ENCODE peak calls at places on chromosomes 16 and 17, in ten cellular contexts. One of them, this sample, is unnamed.

GRCh38 chr17:36675250-36675649 is 73.9 kb downstream of the MRM1 start:
- DNase-seq in GM23248: no peak
- DNase-seq in stimulated activated CD4-positive, alpha-beta T cell treated with anti-CD3 and anti-CD28 coated beads, TNF-alpha, amount 100 ng/mL, for 4 hours: no peak
- DNase-seq in activated CD4-positive, CD25-positive, alpha-beta regulatory T cell treated with anti-CD3 and anti-CD28 coated beads, Interleukin-2, amount 50 U/mL, for 16 hours: no peak
- DNase-seq in A172: no peak
- DNase-seq in HEK293T: no peak
- DNase-seq in stimulated activated CD8-positive, alpha-beta memory T cell treated with anti-CD3 and anti-CD28 coated beads, Interleukin-7, amount 100 ng/mL, for 1 hour: no peak
- DNase-seq in AG10803: no peak
- DNase-seq in ovary: no peak
- DNase-seq in ACHN: no peak
- DNase-seq in this sample: no peak

GRCh38 chr16:10984509-10984908 is 40.1 kb downstream of the CLEC16A start:
- DNase-seq in GM23248: peak
- DNase-seq in stimulated activated CD4-positive, alpha-beta T cell treated with anti-CD3 and anti-CD28 coated beads, TNF-alpha, amount 100 ng/mL, for 4 hours: no peak
- DNase-seq in activated CD4-positive, CD25-positive, alpha-beta regulatory T cell treated with anti-CD3 and anti-CD28 coated beads, Interleukin-2, amount 50 U/mL, for 16 hours: no peak
- DNase-seq in A172: no peak
- DNase-seq in HEK293T: no peak
- DNase-seq in stimulated activated CD8-positive, alpha-beta memory T cell treated with anti-CD3 and anti-CD28 coated beads, Interleukin-7, amount 100 ng/mL, for 1 hour: no peak
- DNase-seq in AG10803: peak
- DNase-seq in ovary: no peak
- DNase-seq in ACHN: no peak
- DNase-seq in this sample: no peak

GRCh38 chr16:4372578-4373355 is 1.1 kb downstream of the VASN start:
- DNase-seq in GM23248: peak
- DNase-seq in stimulated activated CD4-positive, alpha-beta T cell treated with anti-CD3 and anti-CD28 coated beads, TNF-alpha, amount 100 ng/mL, for 4 hours: no peak
- DNase-seq in activated CD4-positive, CD25-positive, alpha-beta regulatory T cell treated with anti-CD3 and anti-CD28 coated beads, Interleukin-2, amount 50 U/mL, for 16 hours: no peak
- DNase-seq in A172: peak
- DNase-seq in HEK293T: no peak
- DNase-seq in stimulated activated CD8-positive, alpha-beta memory T cell treated with anti-CD3 and anti-CD28 coated beads, Interleukin-7, amount 100 ng/mL, for 1 hour: no peak
- DNase-seq in AG10803: peak
- DNase-seq in ovary: peak
- DNase-seq in ACHN: peak
- DNase-seq in this sample: peak

GRCh38 chr17:81652901-81653771 is 3.2 kb downstream of the PDE6G start:
- DNase-seq in GM23248: no peak
- DNase-seq in stimulated activated CD4-positive, alpha-beta T cell treated with anti-CD3 and anti-CD28 coated beads, TNF-alpha, amount 100 ng/mL, for 4 hours: no peak
- DNase-seq in activated CD4-positive, CD25-positive, alpha-beta regulatory T cell treated with anti-CD3 and anti-CD28 coated beads, Interleukin-2, amount 50 U/mL, for 16 hours: no peak
- DNase-seq in A172: no peak
- DNase-seq in HEK293T: no peak
- DNase-seq in stimulated activated CD8-positive, alpha-beta memory T cell treated with anti-CD3 and anti-CD28 coated beads, Interleukin-7, amount 100 ng/mL, for 1 hour: no peak
- DNase-seq in AG10803: no peak
- DNase-seq in ovary: no peak
- DNase-seq in ACHN: no peak
- DNase-seq in this sample: no peak

GRCh38 chr16:23466162-23466885 is 13.3 kb upstream of the COG7 start:
- DNase-seq in GM23248: peak
- DNase-seq in stimulated activated CD4-positive, alpha-beta T cell treated with anti-CD3 and anti-CD28 coated beads, TNF-alpha, amount 100 ng/mL, for 4 hours: no peak
- DNase-seq in activated CD4-positive, CD25-positive, alpha-beta regulatory T cell treated with anti-CD3 and anti-CD28 coated beads, Interleukin-2, amount 50 U/mL, for 16 hours: no peak
- DNase-seq in A172: peak
- DNase-seq in HEK293T: no peak
- DNase-seq in stimulated activated CD8-positive, alpha-beta memory T cell treated with anti-CD3 and anti-CD28 coated beads, Interleukin-7, amount 100 ng/mL, for 1 hour: no peak
- DNase-seq in AG10803: peak
- DNase-seq in ovary: no peak
- DNase-seq in ACHN: no peak
- DNase-seq in this sample: no peak

GRCh38 chr16:69477546-69477945 is 53.1 kb downstream of the CYB5B start:
- DNase-seq in GM23248: peak
- DNase-seq in stimulated activated CD4-positive, alpha-beta T cell treated with anti-CD3 and anti-CD28 coated beads, TNF-alpha, amount 100 ng/mL, for 4 hours: no peak
- DNase-seq in activated CD4-positive, CD25-positive, alpha-beta regulatory T cell treated with anti-CD3 and anti-CD28 coated beads, Interleukin-2, amount 50 U/mL, for 16 hours: no peak
- DNase-seq in A172: peak
- DNase-seq in HEK293T: no peak
- DNase-seq in stimulated activated CD8-positive, alpha-beta memory T cell treated with anti-CD3 and anti-CD28 coated beads, Interleukin-7, amount 100 ng/mL, for 1 hour: no peak
- DNase-seq in AG10803: no peak
- DNase-seq in ovary: no peak
- DNase-seq in ACHN: peak
- DNase-seq in this sample: peak

GRCh38 chr17:1037238-1037879 is 40.4 kb downstream of the TIMM22 start:
- DNase-seq in GM23248: no peak
- DNase-seq in stimulated activated CD4-positive, alpha-beta T cell treated with anti-CD3 and anti-CD28 coated beads, TNF-alpha, amount 100 ng/mL, for 4 hours: no peak
- DNase-seq in activated CD4-positive, CD25-positive, alpha-beta regulatory T cell treated with anti-CD3 and anti-CD28 coated beads, Interleukin-2, amount 50 U/mL, for 16 hours: no peak
- DNase-seq in A172: no peak
- DNase-seq in HEK293T: no peak
- DNase-seq in stimulated activated CD8-positive, alpha-beta memory T cell treated with anti-CD3 and anti-CD28 coated beads, Interleukin-7, amount 100 ng/mL, for 1 hour: no peak
- DNase-seq in AG10803: no peak
- DNase-seq in ovary: no peak
- DNase-seq in ACHN: no peak
- DNase-seq in this sample: no peak

GRCh38 chr16:74627506-74628220 is 20.7 kb upstream of the GLG1 start:
- DNase-seq in GM23248: peak
- DNase-seq in stimulated activated CD4-positive, alpha-beta T cell treated with anti-CD3 and anti-CD28 coated beads, TNF-alpha, amount 100 ng/mL, for 4 hours: no peak
- DNase-seq in activated CD4-positive, CD25-positive, alpha-beta regulatory T cell treated with anti-CD3 and anti-CD28 coated beads, Interleukin-2, amount 50 U/mL, for 16 hours: no peak
- DNase-seq in A172: peak
- DNase-seq in HEK293T: no peak
- DNase-seq in stimulated activated CD8-positive, alpha-beta memory T cell treated with anti-CD3 and anti-CD28 coated beads, Interleukin-7, amount 100 ng/mL, for 1 hour: no peak
- DNase-seq in AG10803: peak
- DNase-seq in ovary: peak
- DNase-seq in ACHN: no peak
- DNase-seq in this sample: no peak

GRCh38 chr16:86625821-86626220 is 47.5 kb downstream of the FOXL1 start:
- DNase-seq in GM23248: no peak
- DNase-seq in stimulated activated CD4-positive, alpha-beta T cell treated with anti-CD3 and anti-CD28 coated beads, TNF-alpha, amount 100 ng/mL, for 4 hours: no peak
- DNase-seq in activated CD4-positive, CD25-positive, alpha-beta regulatory T cell treated with anti-CD3 and anti-CD28 coated beads, Interleukin-2, amount 50 U/mL, for 16 hours: no peak
- DNase-seq in A172: no peak
- DNase-seq in HEK293T: no peak
- DNase-seq in stimulated activated CD8-positive, alpha-beta memory T cell treated with anti-CD3 and anti-CD28 coated beads, Interleukin-7, amount 100 ng/mL, for 1 hour: no peak
- DNase-seq in AG10803: no peak
- DNase-seq in ovary: no peak
- DNase-seq in ACHN: no peak
- DNase-seq in this sample: no peak

GRCh38 chr17:77502626-77503292 is 362.0 kb downstream of the SEC14L1 start:
- DNase-seq in GM23248: no peak
- DNase-seq in stimulated activated CD4-positive, alpha-beta T cell treated with anti-CD3 and anti-CD28 coated beads, TNF-alpha, amount 100 ng/mL, for 4 hours: no peak
- DNase-seq in activated CD4-positive, CD25-positive, alpha-beta regulatory T cell treated with anti-CD3 and anti-CD28 coated beads, Interleukin-2, amount 50 U/mL, for 16 hours: no peak
- DNase-seq in A172: no peak
- DNase-seq in HEK293T: no peak
- DNase-seq in stimulated activated CD8-positive, alpha-beta memory T cell treated with anti-CD3 and anti-CD28 coated beads, Interleukin-7, amount 100 ng/mL, for 1 hour: no peak
- DNase-seq in AG10803: no peak
- DNase-seq in ovary: peak
- DNase-seq in ACHN: no peak
- DNase-seq in this sample: no peak

GRCh38 chr17:44038604-44039007 is 23.8 kb upstream of the TMEM101 start:
- DNase-seq in GM23248: no peak
- DNase-seq in stimulated activated CD4-positive, alpha-beta T cell treated with anti-CD3 and anti-CD28 coated beads, TNF-alpha, amount 100 ng/mL, for 4 hours: no peak
- DNase-seq in activated CD4-positive, CD25-positive, alpha-beta regulatory T cell treated with anti-CD3 and anti-CD28 coated beads, Interleukin-2, amount 50 U/mL, for 16 hours: no peak
- DNase-seq in A172: no peak
- DNase-seq in HEK293T: no peak
- DNase-seq in stimulated activated CD8-positive, alpha-beta memory T cell treated with anti-CD3 and anti-CD28 coated beads, Interleukin-7, amount 100 ng/mL, for 1 hour: no peak
- DNase-seq in AG10803: no peak
- DNase-seq in ovary: no peak
- DNase-seq in ACHN: no peak
- DNase-seq in this sample: no peak

GRCh38 chr16:19872935-19873334 is 11.7 kb downstream of the GPRC5B start:
- DNase-seq in GM23248: no peak
- DNase-seq in stimulated activated CD4-positive, alpha-beta T cell treated with anti-CD3 and anti-CD28 coated beads, TNF-alpha, amount 100 ng/mL, for 4 hours: no peak
- DNase-seq in activated CD4-positive, CD25-positive, alpha-beta regulatory T cell treated with anti-CD3 and anti-CD28 coated beads, Interleukin-2, amount 50 U/mL, for 16 hours: no peak
- DNase-seq in A172: no peak
- DNase-seq in HEK293T: no peak
- DNase-seq in stimulated activated CD8-positive, alpha-beta memory T cell treated with anti-CD3 and anti-CD28 coated beads, Interleukin-7, amount 100 ng/mL, for 1 hour: no peak
- DNase-seq in AG10803: no peak
- DNase-seq in ovary: no peak
- DNase-seq in ACHN: no peak
- DNase-seq in this sample: no peak

GRCh38 chr16:56753410-56753809 is 23.5 kb downstream of the NUP93 start:
- DNase-seq in GM23248: peak
- DNase-seq in stimulated activated CD4-positive, alpha-beta T cell treated with anti-CD3 and anti-CD28 coated beads, TNF-alpha, amount 100 ng/mL, for 4 hours: no peak
- DNase-seq in activated CD4-positive, CD25-positive, alpha-beta regulatory T cell treated with anti-CD3 and anti-CD28 coated beads, Interleukin-2, amount 50 U/mL, for 16 hours: no peak
- DNase-seq in A172: peak
- DNase-seq in HEK293T: no peak
- DNase-seq in stimulated activated CD8-positive, alpha-beta memory T cell treated with anti-CD3 and anti-CD28 coated beads, Interleukin-7, amount 100 ng/mL, for 1 hour: no peak
- DNase-seq in AG10803: peak
- DNase-seq in ovary: no peak
- DNase-seq in ACHN: no peak
- DNase-seq in this sample: no peak

GRCh38 chr17:28716740-28717577 is 709 bp downstream of the RAB34 start:
- DNase-seq in GM23248: peak
- DNase-seq in stimulated activated CD4-positive, alpha-beta T cell treated with anti-CD3 and anti-CD28 coated beads, TNF-alpha, amount 100 ng/mL, for 4 hours: no peak
- DNase-seq in activated CD4-positive, CD25-positive, alpha-beta regulatory T cell treated with anti-CD3 and anti-CD28 coated beads, Interleukin-2, amount 50 U/mL, for 16 hours: no peak
- DNase-seq in A172: no peak
- DNase-seq in HEK293T: no peak
- DNase-seq in stimulated activated CD8-positive, alpha-beta memory T cell treated with anti-CD3 and anti-CD28 coated beads, Interleukin-7, amount 100 ng/mL, for 1 hour: no peak
- DNase-seq in AG10803: peak
- DNase-seq in ovary: peak
- DNase-seq in ACHN: peak
- DNase-seq in this sample: peak

GRCh38 chr17:48541036-48541573 is 3.8 kb downstream of the HOXB2 start:
- DNase-seq in GM23248: peak
- DNase-seq in stimulated activated CD4-positive, alpha-beta T cell treated with anti-CD3 and anti-CD28 coated beads, TNF-alpha, amount 100 ng/mL, for 4 hours: no peak
- DNase-seq in activated CD4-positive, CD25-positive, alpha-beta regulatory T cell treated with anti-CD3 and anti-CD28 coated beads, Interleukin-2, amount 50 U/mL, for 16 hours: no peak
- DNase-seq in A172: no peak
- DNase-seq in HEK293T: no peak
- DNase-seq in stimulated activated CD8-positive, alpha-beta memory T cell treated with anti-CD3 and anti-CD28 coated beads, Interleukin-7, amount 100 ng/mL, for 1 hour: no peak
- DNase-seq in AG10803: no peak
- DNase-seq in ovary: no peak
- DNase-seq in ACHN: no peak
- DNase-seq in this sample: no peak

GRCh38 chr16:58306327-58306726 is 11.5 kb upstream of the PRSS54 start:
- DNase-seq in GM23248: peak
- DNase-seq in stimulated activated CD4-positive, alpha-beta T cell treated with anti-CD3 and anti-CD28 coated beads, TNF-alpha, amount 100 ng/mL, for 4 hours: peak
- DNase-seq in activated CD4-positive, CD25-positive, alpha-beta regulatory T cell treated with anti-CD3 and anti-CD28 coated beads, Interleukin-2, amount 50 U/mL, for 16 hours: no peak
- DNase-seq in A172: peak
- DNase-seq in HEK293T: no peak
- DNase-seq in stimulated activated CD8-positive, alpha-beta memory T cell treated with anti-CD3 and anti-CD28 coated beads, Interleukin-7, amount 100 ng/mL, for 1 hour: no peak
- DNase-seq in AG10803: peak
- DNase-seq in ovary: no peak
- DNase-seq in ACHN: peak
- DNase-seq in this sample: peak

GRCh38 chr16:82627811-82628339 is 1.1 kb downstream of the CDH13 start:
- DNase-seq in GM23248: peak
- DNase-seq in stimulated activated CD4-positive, alpha-beta T cell treated with anti-CD3 and anti-CD28 coated beads, TNF-alpha, amount 100 ng/mL, for 4 hours: no peak
- DNase-seq in activated CD4-positive, CD25-positive, alpha-beta regulatory T cell treated with anti-CD3 and anti-CD28 coated beads, Interleukin-2, amount 50 U/mL, for 16 hours: no peak
- DNase-seq in A172: peak
- DNase-seq in HEK293T: no peak
- DNase-seq in stimulated activated CD8-positive, alpha-beta memory T cell treated with anti-CD3 and anti-CD28 coated beads, Interleukin-7, amount 100 ng/mL, for 1 hour: no peak
- DNase-seq in AG10803: peak
- DNase-seq in ovary: no peak
- DNase-seq in ACHN: peak
- DNase-seq in this sample: no peak

GRCh38 chr17:39118674-39119419 is 32.6 kb downstream of the PLXDC1 start:
- DNase-seq in GM23248: no peak
- DNase-seq in stimulated activated CD4-positive, alpha-beta T cell treated with anti-CD3 and anti-CD28 coated beads, TNF-alpha, amount 100 ng/mL, for 4 hours: no peak
- DNase-seq in activated CD4-positive, CD25-positive, alpha-beta regulatory T cell treated with anti-CD3 and anti-CD28 coated beads, Interleukin-2, amount 50 U/mL, for 16 hours: no peak
- DNase-seq in A172: no peak
- DNase-seq in HEK293T: no peak
- DNase-seq in stimulated activated CD8-positive, alpha-beta memory T cell treated with anti-CD3 and anti-CD28 coated beads, Interleukin-7, amount 100 ng/mL, for 1 hour: no peak
- DNase-seq in AG10803: no peak
- DNase-seq in ovary: no peak
- DNase-seq in ACHN: no peak
- DNase-seq in this sample: no peak

GRCh38 chr17:37570527-37571093 is 38.6 kb downstream of the SYNRG start:
- DNase-seq in GM23248: peak
- DNase-seq in stimulated activated CD4-positive, alpha-beta T cell treated with anti-CD3 and anti-CD28 coated beads, TNF-alpha, amount 100 ng/mL, for 4 hours: no peak
- DNase-seq in activated CD4-positive, CD25-positive, alpha-beta regulatory T cell treated with anti-CD3 and anti-CD28 coated beads, Interleukin-2, amount 50 U/mL, for 16 hours: no peak
- DNase-seq in A172: peak
- DNase-seq in HEK293T: peak
- DNase-seq in stimulated activated CD8-positive, alpha-beta memory T cell treated with anti-CD3 and anti-CD28 coated beads, Interleukin-7, amount 100 ng/mL, for 1 hour: no peak
- DNase-seq in AG10803: peak
- DNase-seq in ovary: no peak
- DNase-seq in ACHN: peak
- DNase-seq in this sample: peak

GRCh38 chr17:36072431-36073121 is 8.5 kb downstream of the CCL18 start:
- DNase-seq in GM23248: peak
- DNase-seq in stimulated activated CD4-positive, alpha-beta T cell treated with anti-CD3 and anti-CD28 coated beads, TNF-alpha, amount 100 ng/mL, for 4 hours: no peak
- DNase-seq in activated CD4-positive, CD25-positive, alpha-beta regulatory T cell treated with anti-CD3 and anti-CD28 coated beads, Interleukin-2, amount 50 U/mL, for 16 hours: no peak
- DNase-seq in A172: peak
- DNase-seq in HEK293T: peak
- DNase-seq in stimulated activated CD8-positive, alpha-beta memory T cell treated with anti-CD3 and anti-CD28 coated beads, Interleukin-7, amount 100 ng/mL, for 1 hour: no peak
- DNase-seq in AG10803: peak
- DNase-seq in ovary: no peak
- DNase-seq in ACHN: peak
- DNase-seq in this sample: peak

GRCh38 chr17:19747829-19748806 is at the start of gene ALDH3A1:
- DNase-seq in GM23248: peak
- DNase-seq in stimulated activated CD4-positive, alpha-beta T cell treated with anti-CD3 and anti-CD28 coated beads, TNF-alpha, amount 100 ng/mL, for 4 hours: no peak
- DNase-seq in activated CD4-positive, CD25-positive, alpha-beta regulatory T cell treated with anti-CD3 and anti-CD28 coated beads, Interleukin-2, amount 50 U/mL, for 16 hours: no peak
- DNase-seq in A172: no peak
- DNase-seq in HEK293T: no peak
- DNase-seq in stimulated activated CD8-positive, alpha-beta memory T cell treated with anti-CD3 and anti-CD28 coated beads, Interleukin-7, amount 100 ng/mL, for 1 hour: no peak
- DNase-seq in AG10803: peak
- DNase-seq in ovary: no peak
- DNase-seq in ACHN: no peak
- DNase-seq in this sample: no peak

GRCh38 chr16:19926449-19927390 is 42.1 kb upstream of the GPRC5B start:
- DNase-seq in GM23248: peak
- DNase-seq in stimulated activated CD4-positive, alpha-beta T cell treated with anti-CD3 and anti-CD28 coated beads, TNF-alpha, amount 100 ng/mL, for 4 hours: no peak
- DNase-seq in activated CD4-positive, CD25-positive, alpha-beta regulatory T cell treated with anti-CD3 and anti-CD28 coated beads, Interleukin-2, amount 50 U/mL, for 16 hours: no peak
- DNase-seq in A172: peak
- DNase-seq in HEK293T: no peak
- DNase-seq in stimulated activated CD8-positive, alpha-beta memory T cell treated with anti-CD3 and anti-CD28 coated beads, Interleukin-7, amount 100 ng/mL, for 1 hour: no peak
- DNase-seq in AG10803: peak
- DNase-seq in ovary: no peak
- DNase-seq in ACHN: peak
- DNase-seq in this sample: peak

GRCh38 chr17:79691931-79692330 is 38.8 kb upstream of the ENPP7 start:
- DNase-seq in GM23248: no peak
- DNase-seq in stimulated activated CD4-positive, alpha-beta T cell treated with anti-CD3 and anti-CD28 coated beads, TNF-alpha, amount 100 ng/mL, for 4 hours: no peak
- DNase-seq in activated CD4-positive, CD25-positive, alpha-beta regulatory T cell treated with anti-CD3 and anti-CD28 coated beads, Interleukin-2, amount 50 U/mL, for 16 hours: no peak
- DNase-seq in A172: no peak
- DNase-seq in HEK293T: no peak
- DNase-seq in stimulated activated CD8-positive, alpha-beta memory T cell treated with anti-CD3 and anti-CD28 coated beads, Interleukin-7, amount 100 ng/mL, for 1 hour: no peak
- DNase-seq in AG10803: peak
- DNase-seq in ovary: peak
- DNase-seq in ACHN: no peak
- DNase-seq in this sample: no peak

GRCh38 chr17:76082326-76083251 is 3.6 kb downstream of the ZACN start:
- DNase-seq in GM23248: no peak
- DNase-seq in stimulated activated CD4-positive, alpha-beta T cell treated with anti-CD3 and anti-CD28 coated beads, TNF-alpha, amount 100 ng/mL, for 4 hours: no peak
- DNase-seq in activated CD4-positive, CD25-positive, alpha-beta regulatory T cell treated with anti-CD3 and anti-CD28 coated beads, Interleukin-2, amount 50 U/mL, for 16 hours: no peak
- DNase-seq in A172: no peak
- DNase-seq in HEK293T: no peak
- DNase-seq in stimulated activated CD8-positive, alpha-beta memory T cell treated with anti-CD3 and anti-CD28 coated beads, Interleukin-7, amount 100 ng/mL, for 1 hour: no peak
- DNase-seq in AG10803: no peak
- DNase-seq in ovary: no peak
- DNase-seq in ACHN: no peak
- DNase-seq in this sample: no peak

GRCh38 chr16:67697407-67697806 is 21.7 kb downstream of the GFOD2 start:
- DNase-seq in GM23248: no peak
- DNase-seq in stimulated activated CD4-positive, alpha-beta T cell treated with anti-CD3 and anti-CD28 coated beads, TNF-alpha, amount 100 ng/mL, for 4 hours: no peak
- DNase-seq in activated CD4-positive, CD25-positive, alpha-beta regulatory T cell treated with anti-CD3 and anti-CD28 coated beads, Interleukin-2, amount 50 U/mL, for 16 hours: no peak
- DNase-seq in A172: no peak
- DNase-seq in HEK293T: no peak
- DNase-seq in stimulated activated CD8-positive, alpha-beta memory T cell treated with anti-CD3 and anti-CD28 coated beads, Interleukin-7, amount 100 ng/mL, for 1 hour: no peak
- DNase-seq in AG10803: no peak
- DNase-seq in ovary: no peak
- DNase-seq in ACHN: no peak
- DNase-seq in this sample: no peak

GRCh38 chr17:50363217-50364060 is 9.5 kb downstream of the MRPL27 start:
- DNase-seq in GM23248: peak
- DNase-seq in stimulated activated CD4-positive, alpha-beta T cell treated with anti-CD3 and anti-CD28 coated beads, TNF-alpha, amount 100 ng/mL, for 4 hours: no peak
- DNase-seq in activated CD4-positive, CD25-positive, alpha-beta regulatory T cell treated with anti-CD3 and anti-CD28 coated beads, Interleukin-2, amount 50 U/mL, for 16 hours: no peak
- DNase-seq in A172: no peak
- DNase-seq in HEK293T: no peak
- DNase-seq in stimulated activated CD8-positive, alpha-beta memory T cell treated with anti-CD3 and anti-CD28 coated beads, Interleukin-7, amount 100 ng/mL, for 1 hour: no peak
- DNase-seq in AG10803: peak
- DNase-seq in ovary: peak
- DNase-seq in ACHN: no peak
- DNase-seq in this sample: peak

GRCh38 chr17:15485045-15485444 is 17.6 kb upstream of the CDRT4 start:
- DNase-seq in GM23248: no peak
- DNase-seq in stimulated activated CD4-positive, alpha-beta T cell treated with anti-CD3 and anti-CD28 coated beads, TNF-alpha, amount 100 ng/mL, for 4 hours: no peak
- DNase-seq in activated CD4-positive, CD25-positive, alpha-beta regulatory T cell treated with anti-CD3 and anti-CD28 coated beads, Interleukin-2, amount 50 U/mL, for 16 hours: no peak
- DNase-seq in A172: no peak
- DNase-seq in HEK293T: no peak
- DNase-seq in stimulated activated CD8-positive, alpha-beta memory T cell treated with anti-CD3 and anti-CD28 coated beads, Interleukin-7, amount 100 ng/mL, for 1 hour: no peak
- DNase-seq in AG10803: no peak
- DNase-seq in ovary: no peak
- DNase-seq in ACHN: no peak
- DNase-seq in this sample: no peak

GRCh38 chr17:80725532-80725931 is 180.9 kb downstream of the RPTOR start:
- DNase-seq in GM23248: peak
- DNase-seq in stimulated activated CD4-positive, alpha-beta T cell treated with anti-CD3 and anti-CD28 coated beads, TNF-alpha, amount 100 ng/mL, for 4 hours: no peak
- DNase-seq in activated CD4-positive, CD25-positive, alpha-beta regulatory T cell treated with anti-CD3 and anti-CD28 coated beads, Interleukin-2, amount 50 U/mL, for 16 hours: no peak
- DNase-seq in A172: no peak
- DNase-seq in HEK293T: no peak
- DNase-seq in stimulated activated CD8-positive, alpha-beta memory T cell treated with anti-CD3 and anti-CD28 coated beads, Interleukin-7, amount 100 ng/mL, for 1 hour: no peak
- DNase-seq in AG10803: no peak
- DNase-seq in ovary: no peak
- DNase-seq in ACHN: no peak
- DNase-seq in this sample: peak